ENCODE peak calls at places on chromosomes 13 and 19, in eight cellular contexts. Z is cardiac fibroblast, U is RWPE1, B is ovary, X is mucosa of descending colon, G is neural crest cell, K is IMR-90, O is AG04450. A is an unnamed sample.

GRCh38 chr19:5452594-5453565 is 2.3 kb upstream of the ZNRF4 start:
- DNase-seq in G (no peak), U (no peak), K (peak; percentile 20), B (no peak), Z (no peak), O (no peak), X (no peak), A (no peak)

GRCh38 chr19:1561236-1561842 is 6.8 kb downstream of the MEX3D start:
- DNase-seq in Z (no peak), O (no peak), X (no peak), K (no peak), G (no peak), U (no peak), B (no peak), A (no peak)

GRCh38 chr19:31272707-31273106 is 76.5 kb downstream of the TSHZ3 start:
- DNase-seq in U (no peak), X (no peak), B (no peak), O (no peak), K (no peak), Z (no peak), G (no peak), A (no peak)

GRCh38 chr19:44738603-44739585 is 9.6 kb upstream of the BCL3 start:
- DNase-seq in O (no peak), U (no peak), Z (no peak), B (no peak), K (no peak), G (no peak), X (peak; percentile 62), A (no peak)

GRCh38 chr19:44706506-44707236 is 7.7 kb downstream of the CEACAM16 start:
- DNase-seq in K (no peak), G (no peak), O (no peak), U (no peak), B (no peak), Z (no peak), X (no peak), A (no peak)

GRCh38 chr19:41278478-41278877 is 14.3 kb downstream of the HNRNPUL1 start:
- DNase-seq in G (no peak), Z (no peak), K (no peak), B (no peak), X (no peak), O (no peak), U (no peak), A (no peak)

GRCh38 chr19:55068803-55069136 is 5.8 kb upstream of the RDH13 start:
- DNase-seq in O (no peak), G (no peak), X (no peak), U (no peak), B (no peak), Z (no peak), K (no peak), A (no peak)

GRCh38 chr13:110540871-110541525 is 20.5 kb downstream of the RAB20 start:
- DNase-seq in G (no peak), B (no peak), Z (no peak), X (no peak), K (no peak), O (no peak), U (no peak), A (no peak)

GRCh38 chr19:29014857-29015436 is 198.0 kb downstream of the UQCRFS1 start:
- DNase-seq in Z (no peak), X (no peak), B (no peak), K (no peak), G (no peak), U (no peak), O (no peak), A (no peak)

GRCh38 chr19:55642153-55643002 is 1.1 kb upstream of the ZNF581 start:
- DNase-seq in U (no peak), X (peak; percentile 37), O (no peak), K (no peak), Z (peak; percentile 29), G (no peak), B (peak; percentile 61), A (peak; percentile 65)

GRCh38 chr13:42328672-42329071 is 56.7 kb downstream of the AKAP11 start:
- DNase-seq in U (no peak), Z (peak; percentile 12), O (no peak), B (no peak), K (no peak), X (no peak), G (no peak), A (no peak)

GRCh38 chr19:35224681-35225604 is 3.6 kb downstream of the FAM187B start:
- DNase-seq in G (no peak), B (no peak), U (no peak), K (no peak), X (no peak), Z (no peak), O (no peak), A (no peak)

GRCh38 chr19:45770192-45771101 is 1.4 kb upstream of the SIX5 start:
- DNase-seq in B (peak; percentile 95), Z (peak; percentile 99), G (peak; percentile 95), U (peak; percentile 95), X (peak; percentile 96), K (peak; percentile 97), O (peak; percentile 97), A (peak; percentile 97)

GRCh38 chr19:2087621-2088100 is 8.5 kb downstream of the MOB3A start:
- DNase-seq in B (peak; percentile 23), G (no peak), X (no peak), K (no peak), Z (no peak), U (no peak), O (no peak), A (peak; percentile 56)

GRCh38 chr13:111049791-111050538 is 65.1 kb upstream of the ARHGEF7 start:
- DNase-seq in O (no peak), Z (peak; percentile 52), K (no peak), G (no peak), B (peak; percentile 48), X (peak; percentile 69), U (peak; percentile 32), A (no peak)

GRCh38 chr19:12655546-12655945 is 11.0 kb downstream of the MAN2B1 start:
- DNase-seq in K (no peak), Z (no peak), O (no peak), G (no peak), B (no peak), X (no peak), U (no peak), A (no peak)

GRCh38 chr19:18932216-18932841 is 8.7 kb downstream of the HOMER3 start:
- DNase-seq in K (no peak), B (peak; percentile 86), U (peak; percentile 90), Z (peak; percentile 55), G (peak; percentile 84), O (no peak), X (peak; percentile 88), A (peak; percentile 94)

GRCh38 chr13:97600438-97601080 is 166.6 kb downstream of the RAP2A start:
- DNase-seq in X (no peak), O (peak; percentile 36), G (no peak), U (peak; percentile 53), K (peak; percentile 80), Z (peak; percentile 84), B (no peak), A (no peak)

GRCh38 chr13:22187329-22187728 is 516.5 kb downstream of the FGF9 start:
- DNase-seq in Z (no peak), O (no peak), B (no peak), U (no peak), K (peak; percentile 11), X (no peak), G (no peak), A (no peak)
- TF ChIP-seq CTCF in Z (no peak), O (peak; percentile 12), B (no peak), U (no peak), K (peak; percentile 31), X (no peak), G (no peak), A (no peak)

DNA sequence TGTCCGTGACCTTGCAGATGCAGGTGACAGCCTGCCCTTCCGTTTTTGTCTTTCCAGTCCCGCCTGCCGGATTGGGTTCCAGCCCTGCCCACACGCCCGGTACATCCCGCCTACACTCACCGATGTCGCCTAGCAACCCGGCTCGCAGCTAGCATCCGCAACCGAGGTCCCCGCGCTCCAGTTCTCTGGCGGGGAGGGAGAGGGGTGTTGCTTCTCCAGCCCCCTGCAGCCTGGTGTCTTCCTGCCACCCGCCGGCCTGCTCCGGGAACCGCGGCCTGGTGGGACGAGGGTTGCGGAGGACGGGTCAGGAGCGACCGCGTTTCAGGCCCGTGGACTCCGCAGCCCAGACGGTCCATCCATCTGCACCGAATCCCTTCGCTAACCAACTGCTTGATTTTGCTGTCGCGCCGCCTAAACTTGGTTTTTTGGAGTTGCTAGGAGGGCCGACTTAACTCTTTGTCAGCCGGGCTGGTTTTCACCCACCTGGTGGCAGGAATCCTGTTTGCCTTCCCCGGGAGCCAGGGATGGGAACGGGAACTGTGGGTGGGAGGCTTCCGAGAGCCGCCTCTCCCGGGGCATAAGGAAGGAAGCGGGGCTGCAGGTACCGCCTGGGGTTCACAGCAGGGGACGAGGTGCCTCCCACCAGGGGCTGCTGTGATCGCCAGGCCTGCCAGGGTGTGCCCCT is 15.4 kb upstream of the MATK start:
- DNase-seq in U (peak; percentile 36), Z (peak; percentile 13), K (no peak), B (peak; percentile 28), X (peak; percentile 24), O (no peak), G (no peak), A (no peak)
- TF ChIP-seq CTCF in U (no peak), Z (peak; percentile 11), K (peak; percentile 25), B (no peak), X (no peak), O (peak; percentile 49), G (peak; percentile 41), A (no peak)

DNA sequence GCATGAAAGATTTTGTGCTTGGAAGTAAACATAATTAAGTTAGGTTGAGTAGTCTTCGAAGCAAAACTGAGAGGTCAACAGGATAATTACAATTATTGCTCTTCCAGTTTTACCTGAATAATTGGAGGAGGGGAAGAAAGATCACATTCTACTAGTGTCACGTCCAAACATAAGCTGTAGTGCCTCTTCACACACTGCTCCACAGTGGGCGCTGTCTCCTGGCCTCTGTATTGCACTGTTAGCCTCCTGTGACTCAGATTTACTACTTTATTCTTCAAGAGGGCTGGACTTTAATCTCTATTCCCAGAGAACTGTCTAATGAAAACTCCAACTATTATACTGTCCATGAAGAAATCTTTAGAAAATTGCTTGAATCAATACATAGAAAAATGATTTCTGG is 62.9 kb downstream of the TRPC4 start:
- DNase-seq in O (no peak), U (no peak), B (no peak), Z (no peak), G (no peak), X (no peak), K (no peak), A (no peak)
- TF ChIP-seq CTCF in O (no peak), U (no peak), B (no peak), Z (peak; percentile 4), G (no peak), X (no peak), K (no peak), A (no peak)

GRCh38 chr13:44854264-44855060 is 134.8 kb downstream of the NUFIP1 start:
- DNase-seq in K (peak; percentile 11), G (no peak), B (no peak), Z (no peak), U (no peak), O (no peak), X (peak; percentile 59), A (no peak)

GRCh38 chr13:44860427-44860826 is 128.8 kb downstream of the NUFIP1 start:
- DNase-seq in B (no peak), U (no peak), X (no peak), Z (no peak), G (no peak), O (no peak), K (no peak), A (no peak)

GRCh38 chr13:44855860-44856259 is 133.4 kb downstream of the NUFIP1 start:
- DNase-seq in O (no peak), X (no peak), K (no peak), U (no peak), G (no peak), B (no peak), Z (no peak), A (no peak)

GRCh38 chr13:44857736-44858135 is 131.5 kb downstream of the NUFIP1 start:
- DNase-seq in Z (no peak), K (no peak), O (no peak), G (no peak), U (no peak), X (no peak), B (no peak), A (no peak)

GRCh38 chr13:44857061-44857460 is 132.2 kb downstream of the NUFIP1 start:
- DNase-seq in B (no peak), G (no peak), X (no peak), U (no peak), K (no peak), O (no peak), Z (no peak), A (no peak)
- TF ChIP-seq CTCF in B (no peak), G (no peak), X (no peak), U (no peak), K (no peak), O (no peak), Z (no peak), A (no peak)

A was measured in GM13977.